ENCODE peak calls at places on chromosome 22, in six cellular contexts. M is lung microvascular endothelial cell, Z is activated gamma-delta T cell treated with Interleukin-2 at 50 U/mL for 16 hours, I is Kasumi-1, W is HS-27A, G is HT1080. S is an unnamed sample.

GRCh38 chr22:28917747-28918543 is 34.6 kb downstream of the ZNRF3 start:
- DNase-seq in M (no peak), Z (no peak), I (peak), W (no peak), G (no peak), S (no peak)

GRCh38 chr22:50674606-50675552 is 2.3 kb downstream of the SHANK3 start:
- DNase-seq in M (peak), Z (no peak), I (peak), W (no peak), G (no peak), S (peak)

GRCh38 chr22:46791201-46791731 is 28.8 kb downstream of the TBC1D22A start:
- DNase-seq in M (peak), Z (peak), I (peak), W (no peak), G (peak), S (no peak)

GRCh38 chr22:40179535-40179934 is 1.8 kb downstream of the TNRC6B start:
- DNase-seq in M (no peak), Z (no peak), I (no peak), W (no peak), G (no peak), S (no peak)

GRCh38 chr22:49569286-49570031 is 258.2 kb downstream of the BRD1 start:
- DNase-seq in M (no peak), Z (no peak), I (no peak), W (no peak), G (no peak), S (no peak)

GRCh38 chr22:19039796-19040580 is 82.2 kb downstream of the DGCR2 start:
- DNase-seq in M (no peak), Z (no peak), I (no peak), W (no peak), G (no peak), S (no peak)

GRCh38 chr22:30902496-30903357 is 65.8 kb downstream of the MORC2 start:
- DNase-seq in M (no peak), Z (no peak), I (no peak), W (no peak), G (no peak), S (no peak)

GRCh38 chr22:32806296-32806695 is 4.8 kb downstream of the TIMP3 start:
- DNase-seq in M (peak), Z (no peak), I (no peak), W (no peak), G (no peak), S (no peak)

GRCh38 chr22:32700186-32700882 is 101.2 kb upstream of the TIMP3 start:
- DNase-seq in M (peak), Z (no peak), I (no peak), W (no peak), G (no peak), S (no peak)

GRCh38 chr22:36208934-36209333 is 7.3 kb upstream of the APOL4 start:
- DNase-seq in M (no peak), Z (no peak), I (no peak), W (no peak), G (no peak), S (no peak)

GRCh38 chr22:37701121-37701786 is 4.4 kb downstream of the TRIOBP start:
- DNase-seq in M (no peak), Z (no peak), I (peak), W (no peak), G (no peak), S (no peak)

S was measured in WTC11.